ENCODE peak calls at places on chromosomes 4 and X, in nine cellular contexts. C, Q, G, D, N, R, B, K and F are unnamed samples.

GRCh38 chr4:84825701-84826100 is 140.8 kb downstream of the WDFY3 start:
- DNase-seq in G (no peak), R (no peak), N (no peak), Q (no peak), B (no peak), K (no peak), D (no peak), C (no peak), F (no peak)

GRCh38 chr4:121156822-121157769 is 7.0 kb downstream of the TNIP3 start:
- DNase-seq in G (no peak), D (no peak), N (no peak), K (no peak), C (no peak), R (peak), Q (no peak), B (peak), F (peak)

GRCh38 chrX:56068274-56068758 is 163.8 kb upstream of the KLF8 start:
- DNase-seq in N (no peak), Q (peak), D (no peak), R (no peak), C (peak), G (no peak), B (no peak), K (no peak), F (no peak)

GRCh38 chr4:135418353-135418752 is 1216.8 kb upstream of the PABPC4L start:
- DNase-seq in G (no peak), N (no peak), R (no peak), C (no peak), K (no peak), B (peak), Q (peak), D (no peak), F (peak)

GRCh38 chr4:123838426-123838825 is 441.8 kb downstream of the SPRY1 start:
- DNase-seq in R (no peak), N (no peak), D (no peak), Q (no peak), K (no peak), G (no peak), B (no peak), C (no peak), F (no peak)

GRCh38 chr4:141153751-141154510 is 20.7 kb upstream of the RNF150 start:
- DNase-seq in D (no peak), N (no peak), B (no peak), K (no peak), R (no peak), C (no peak), Q (no peak), G (no peak), F (no peak)

GRCh38 chrX:101595739-101596419 is 21.9 kb downstream of the ARMCX6 start:
- DNase-seq in R (peak), G (no peak), N (no peak), Q (peak), C (peak), B (peak), D (no peak), K (peak), F (peak)

GRCh38 chrX:11655282-11655985 is 10.3 kb downstream of the ARHGAP6 start:
- DNase-seq in K (no peak), D (no peak), Q (no peak), G (no peak), R (no peak), C (no peak), N (no peak), B (no peak), F (no peak)

GRCh38 chrX:48458711-48459110 is 11.3 kb downstream of the SLC38A5 start:
- DNase-seq in N (no peak), Q (no peak), K (no peak), R (no peak), D (no peak), B (no peak), G (peak), C (no peak), F (no peak)

GRCh38 chr4:26179316-26179760 is 141.5 kb upstream of the RBPJ start:
- DNase-seq in R (no peak), K (no peak), G (no peak), C (no peak), N (no peak), D (no peak), B (no peak), Q (no peak), F (peak)

GRCh38 chr4:70969076-70969475 is 24.4 kb upstream of the DCK start:
- DNase-seq in R (no peak), C (no peak), K (no peak), N (no peak), Q (no peak), B (peak), D (no peak), G (no peak), F (no peak)

GRCh38 chr4:184400375-184400870 is 73.9 kb downstream of the IRF2 start:
- DNase-seq in N (no peak), R (no peak), K (no peak), D (no peak), G (no peak), B (peak), Q (no peak), C (no peak), F (no peak)

GRCh38 chr4:2365913-2366210 is 52.6 kb downstream of the ZFYVE28 start:
- DNase-seq in Q (no peak), B (no peak), K (no peak), R (no peak), N (no peak), C (no peak), G (no peak), D (no peak), F (no peak)